ENCODE peak calls at places on chromosomes 1 and 21, in ten cellular contexts. E, X, N, M, Y, R, P, S, F and W are unnamed samples.

GRCh38 chr1:70008658-70009057 is 196.7 kb downstream of the LRRC40 start:
- DNase-seq in Y (no peak), M (no peak), S (no peak), E (no peak), N (no peak), R (no peak), P (no peak), X (no peak), F (no peak), W (no peak)

GRCh38 chr1:218957971-218958370 is 215.7 kb upstream of the LYPLAL1 start:
- DNase-seq in P (no peak), Y (no peak), E (no peak), M (no peak), S (no peak), N (no peak), R (peak; percentile 5), X (no peak), F (no peak), W (no peak)

GRCh38 chr1:50661626-50662025 is 238.4 kb upstream of the DMRTA2 start:
- DNase-seq in P (no peak), Y (no peak), E (no peak), R (no peak), M (no peak), X (no peak), N (no peak), S (no peak), F (no peak), W (no peak)

GRCh38 chr1:48645883-48646282 is 130.8 kb downstream of the BEND5 start:
- DNase-seq in N (no peak), R (no peak), F (no peak), Y (no peak), P (no peak), E (no peak), X (no peak), S (no peak), M (no peak), W (no peak)

GRCh38 chr1:2591581-2592261 is 5.1 kb downstream of the PRXL2B start:
- DNase-seq in Y (no peak), X (no peak), F (no peak), R (no peak), P (no peak), E (no peak), S (no peak), M (peak; percentile 49), N (no peak), W (no peak)

GRCh38 chr1:155504207-155504606 is 58.4 kb downstream of the ASH1L start:
- DNase-seq in M (no peak), R (no peak), N (no peak), F (no peak), P (no peak), E (peak; percentile 31), X (no peak), Y (no peak), S (no peak), W (no peak)

GRCh38 chr1:14699596-14699995 is 101.1 kb downstream of the KAZN start:
- DNase-seq in N (no peak), E (no peak), S (no peak), X (no peak), F (no peak), M (no peak), Y (no peak), R (no peak), P (no peak), W (no peak)

GRCh38 chr1:941588-942383 is 17.3 kb downstream of the NOC2L start:
- DNase-seq in N (peak; percentile 64), Y (peak; percentile 75), R (peak; percentile 93), F (no peak), P (peak; percentile 91), X (peak; percentile 86), S (no peak), E (no peak), M (no peak), W (peak; percentile 63)

GRCh38 chr1:25903986-25904385 is 2.2 kb downstream of the STMN1 start:
- DNase-seq in E (no peak), R (no peak), P (no peak), Y (no peak), S (no peak), M (no peak), N (no peak), F (no peak), X (no peak), W (no peak)

GRCh38 chr1:181152892-181153633 is 64.6 kb downstream of the IER5 start:
- DNase-seq in Y (peak; percentile 79), M (peak; percentile 95), S (peak; percentile 78), E (no peak), R (peak; percentile 56), X (peak; percentile 92), N (peak; percentile 86), F (peak; percentile 77), P (peak; percentile 80), W (peak; percentile 86)

GRCh38 chr1:17831619-17832018 is 76.5 kb downstream of the ACTL8 start:
- DNase-seq in P (no peak), E (no peak), X (peak; percentile 16), S (peak; percentile 24), M (no peak), Y (no peak), N (no peak), R (peak; percentile 86), F (no peak), W (peak; percentile 13)

GRCh38 chr1:82059931-82060330 is 259.2 kb downstream of the ADGRL2 start:
- DNase-seq in Y (no peak), E (no peak), R (no peak), S (no peak), M (no peak), X (no peak), N (no peak), P (no peak), F (no peak), W (peak; percentile 5)

GRCh38 chr21:45002381-45003204 is 62.8 kb downstream of the SLX9 start:
- DNase-seq in F (no peak), Y (no peak), M (peak; percentile 51), P (no peak), N (peak; percentile 36), R (no peak), X (no peak), E (no peak), S (no peak), W (no peak)

GRCh38 chr1:67759692-67760029 is 73.6 kb downstream of the GNG12 start:
- DNase-seq in E (no peak), P (no peak), F (no peak), S (no peak), M (no peak), Y (no peak), R (no peak), N (no peak), X (no peak), W (no peak)

GRCh38 chr1:7223334-7224080 is 438.3 kb downstream of the CAMTA1 start:
- DNase-seq in N (no peak), R (no peak), P (no peak), E (no peak), Y (no peak), S (peak; percentile 72), X (no peak), F (no peak), M (no peak), W (peak; percentile 69)

GRCh38 chr1:209411491-209411929 is 172.0 kb upstream of the CAMK1G start:
- DNase-seq in N (no peak), R (no peak), P (no peak), Y (no peak), E (no peak), M (no peak), S (no peak), X (peak; percentile 21), F (no peak), W (no peak)

GRCh38 chr1:244197851-244198375 is 146.8 kb downstream of the ZBTB18 start:
- DNase-seq in F (no peak), R (no peak), Y (no peak), E (no peak), N (no peak), P (no peak), X (no peak), M (no peak), S (no peak), W (no peak)

GRCh38 chr1:232218955-232219865 is 410.7 kb downstream of the SIPA1L2 start:
- DNase-seq in X (no peak), S (no peak), M (no peak), F (no peak), P (no peak), N (no peak), R (no peak), E (no peak), Y (no peak), W (no peak)

GRCh38 chr1:44418022-44418673 is 13.1 kb downstream of the RNF220 start:
- DNase-seq in P (no peak), X (no peak), F (no peak), Y (no peak), M (no peak), N (peak; percentile 49), R (peak; percentile 67), S (no peak), E (no peak), W (no peak)
- H3K4me3 ChIP-seq in P (peak overlapping the region; percentile 50), X (peak overlapping the region; percentile 58), F (peak overlapping the region; percentile 53), Y (no peak overlapping the region), M (peak overlapping the region; percentile 56), N (peak overlapping the region; percentile 40), R (peak overlapping the region; percentile 47), S (no peak overlapping the region), E (no peak overlapping the region), W (no peak overlapping the region)

DNA sequence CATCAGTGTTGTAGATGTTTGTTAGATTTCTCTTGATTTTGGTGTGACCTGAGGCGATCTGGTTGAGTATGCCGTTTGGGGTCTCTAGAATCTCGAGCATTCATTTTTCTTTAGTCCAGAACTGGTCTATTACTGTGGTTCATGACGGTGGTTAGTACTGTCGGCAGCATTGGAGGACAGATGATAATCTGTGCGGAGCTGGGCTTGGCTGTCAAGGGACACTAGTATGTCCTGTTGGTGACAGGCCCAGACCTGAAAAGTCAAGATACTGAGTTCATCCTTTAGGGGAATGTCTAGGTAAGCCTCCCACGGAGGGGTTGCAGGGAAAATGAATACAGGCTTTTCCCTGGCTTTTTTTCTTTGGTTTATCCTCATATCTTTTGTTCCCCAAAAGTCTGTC is 59.8 kb downstream of the PEX14 start:
- DNase-seq in E (no peak), P (no peak), X (no peak), F (no peak), R (no peak), Y (no peak), N (no peak), M (no peak), S (no peak), W (no peak)
- H3K4me3 ChIP-seq in E (no peak overlapping the region), P (no peak overlapping the region), X (no peak overlapping the region), F (no peak overlapping the region), R (no peak overlapping the region), Y (no peak overlapping the region), N (no peak overlapping the region), M (no peak overlapping the region), S (no peak overlapping the region), W (no peak overlapping the region)

DNA sequence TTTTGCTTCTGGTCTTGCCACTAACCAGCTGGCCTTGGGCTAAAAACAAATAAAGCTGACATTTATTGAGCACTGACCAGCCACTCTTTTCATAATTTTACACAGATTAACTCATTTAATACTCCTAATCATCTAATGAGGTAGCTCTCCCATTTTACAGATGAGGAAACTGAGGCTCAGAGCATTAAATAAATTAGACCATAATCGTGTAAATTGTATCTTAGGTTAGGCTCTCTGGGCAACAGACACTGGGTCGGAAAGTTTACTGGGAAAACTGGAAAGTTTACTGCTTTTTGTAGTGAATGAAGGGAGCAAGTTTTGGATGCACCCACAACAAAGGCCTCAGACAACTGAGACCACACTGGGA is 7.3 kb downstream of the BMP8B start:
- DNase-seq in Y (no peak), M (no peak), S (no peak), E (no peak), P (no peak), F (no peak), X (no peak), N (no peak), R (no peak), W (no peak)
- H3K4me3 ChIP-seq in Y (no peak overlapping the region), M (no peak overlapping the region), S (no peak overlapping the region), E (no peak overlapping the region), P (no peak overlapping the region), F (no peak overlapping the region), X (no peak overlapping the region), N (no peak overlapping the region), R (no peak overlapping the region), W (no peak overlapping the region)

GRCh38 chr1:27522148-27522859 is 32.3 kb upstream of the WASF2 start:
- DNase-seq in P (peak; percentile 31), E (peak; percentile 63), R (no peak), M (peak; percentile 63), N (peak; percentile 70), X (no peak), S (no peak), F (peak; percentile 80), Y (no peak), W (no peak)
- H3K4me3 ChIP-seq in P (no peak overlapping the region), E (peak overlapping the region; percentile 61), R (no peak overlapping the region), M (peak overlapping the region; percentile 44), N (peak overlapping the region; percentile 28), X (peak overlapping the region; percentile 5), S (no peak overlapping the region), F (peak overlapping the region; percentile 39), Y (no peak overlapping the region), W (peak overlapping the region; percentile 20)